ENCODE peak calls at places on chromosomes 4 and X, in four cellular contexts. L, R, B and I are unnamed samples.

GRCh38 chr4:17082186-17082585 is 183.7 kb upstream of the LDB2 start:
- DNase-seq in L (no peak), R (peak), B (no peak), I (peak)

GRCh38 chr4:39415678-39416283 is 9.1 kb downstream of the KLB start:
- DNase-seq in L (no peak), R (peak), B (no peak), I (no peak)

GRCh38 chr4:153212755-153213154 is 8.5 kb downstream of the TRIM2 start:
- DNase-seq in L (no peak), R (peak), B (no peak), I (no peak)

GRCh38 chr4:187027231-187027760 is 303.6 kb upstream of the FAT1 start:
- DNase-seq in L (no peak), R (peak), B (no peak), I (no peak)

GRCh38 chrX:68728186-68728585 is 80.7 kb downstream of the STARD8 start:
- DNase-seq in L (no peak), R (no peak), B (no peak), I (no peak)

GRCh38 chrX:20487227-20487626 is 220.5 kb upstream of the RPS6KA3 start:
- DNase-seq in L (no peak), R (peak), B (no peak), I (no peak)

GRCh38 chrX:38560776-38561125 is 591 bp upstream of the TSPAN7 start:
- DNase-seq in L (no peak), R (no peak), B (no peak), I (no peak)

GRCh38 chr4:174420317-174420716 is 102.0 kb downstream of the HPGD start:
- DNase-seq in L (no peak), R (no peak), B (no peak), I (no peak)

GRCh38 chr4:146243141-146243882 is 29.0 kb downstream of the REELD1 start:
- DNase-seq in L (peak), R (peak), B (peak), I (peak)

GRCh38 chr4:56768772-56769171 is 52.7 kb downstream of the SPINK2 start:
- DNase-seq in L (peak), R (no peak), B (no peak), I (no peak)

GRCh38 chr4:69881173-69881773 is 21.3 kb upstream of the SULT1E1 start:
- DNase-seq in L (peak), R (peak), B (no peak), I (peak)